ENCODE peak calls at places on chromosomes 11 and 22, in five cellular contexts. P, G, Q, V and D are unnamed samples.

GRCh38 chr11:77395460-77396175 is 78.3 kb downstream of the PAK1 start:
- DNase-seq in P (no peak), G (no peak), Q (no peak), V (no peak), D (no peak)

GRCh38 chr22:26066534-26066933 is 102.7 kb upstream of the SEZ6L start:
- DNase-seq in P (no peak), G (no peak), Q (no peak), V (peak), D (no peak)

GRCh38 chr11:65560555-65561418 is 2.6 kb upstream of the LTBP3 start:
- DNase-seq in P (no peak), G (no peak), Q (no peak), V (no peak), D (no peak)

GRCh38 chr11:65278351-65278750 is 16.6 kb downstream of the POLA2 start:
- DNase-seq in P (no peak), G (no peak), Q (no peak), V (no peak), D (no peak)

GRCh38 chr22:49377306-49377705 is 450.4 kb downstream of the BRD1 start:
- DNase-seq in P (no peak), G (no peak), Q (no peak), V (no peak), D (no peak)

GRCh38 chr22:49825436-49825835 is 2.2 kb downstream of the BRD1 start:
- DNase-seq in P (no peak), G (no peak), Q (no peak), V (no peak), D (no peak)

GRCh38 chr11:8209208-8209807 is 40.5 kb upstream of the RIC3 start:
- DNase-seq in P (no peak), G (no peak), Q (no peak), V (no peak), D (no peak)

GRCh38 chr11:96162816-96163499 is 180.0 kb downstream of the MAML2 start:
- DNase-seq in P (no peak), G (peak), Q (no peak), V (no peak), D (no peak)

GRCh38 chr11:127345819-127346459 is 345.4 kb upstream of the KIRREL3 start:
- DNase-seq in P (no peak), G (no peak), Q (no peak), V (peak), D (no peak)

GRCh38 chr11:14270690-14271542 is 88.1 kb downstream of the RRAS2 start:
- DNase-seq in P (no peak), G (no peak), Q (no peak), V (no peak), D (no peak)

GRCh38 chr11:14584595-14584994 is 59.0 kb upstream of the PDE3B start:
- DNase-seq in P (no peak), G (no peak), Q (no peak), V (no peak), D (no peak)

GRCh38 chr11:66996609-66997273 is 21.6 kb downstream of the C11orf86 start:
- DNase-seq in P (no peak), G (peak), Q (no peak), V (no peak), D (no peak)

GRCh38 chr11:65786786-65787636 is at the start of gene OVOL1:
- DNase-seq in P (peak), G (no peak), Q (peak), V (no peak), D (no peak)

GRCh38 chr22:37310815-37311595 is 28.7 kb downstream of the CYTH4 start:
- DNase-seq in P (no peak), G (no peak), Q (no peak), V (no peak), D (no peak)

GRCh38 chr11:77814848-77815247 is 5.7 kb downstream of the RSF1 start:
- DNase-seq in P (no peak), G (no peak), Q (no peak), V (no peak), D (no peak)

GRCh38 chr22:49879871-49880270 is 26.2 kb downstream of the ZBED4 start:
- DNase-seq in P (no peak), G (no peak), Q (no peak), V (no peak), D (no peak)

GRCh38 chr11:74541466-74541865 is 47.9 kb upstream of the LIPT2 start:
- DNase-seq in P (no peak), G (no peak), Q (no peak), V (no peak), D (no peak)

GRCh38 chr11:72330131-72330727 is 86.3 kb upstream of the PHOX2A start:
- DNase-seq in P (no peak), G (no peak), Q (no peak), V (no peak), D (no peak)

GRCh38 chr11:72331761-72332160 is 87.8 kb upstream of the PHOX2A start:
- DNase-seq in P (no peak), G (no peak), Q (no peak), V (no peak), D (no peak)

GRCh38 chr11:72334651-72335050 is 90.7 kb upstream of the PHOX2A start:
- DNase-seq in P (no peak), G (no peak), Q (no peak), V (no peak), D (no peak)

GRCh38 chr11:72336163-72336562 is 92.2 kb upstream of the PHOX2A start:
- DNase-seq in P (no peak), G (no peak), Q (no peak), V (no peak), D (no peak)

DNA sequence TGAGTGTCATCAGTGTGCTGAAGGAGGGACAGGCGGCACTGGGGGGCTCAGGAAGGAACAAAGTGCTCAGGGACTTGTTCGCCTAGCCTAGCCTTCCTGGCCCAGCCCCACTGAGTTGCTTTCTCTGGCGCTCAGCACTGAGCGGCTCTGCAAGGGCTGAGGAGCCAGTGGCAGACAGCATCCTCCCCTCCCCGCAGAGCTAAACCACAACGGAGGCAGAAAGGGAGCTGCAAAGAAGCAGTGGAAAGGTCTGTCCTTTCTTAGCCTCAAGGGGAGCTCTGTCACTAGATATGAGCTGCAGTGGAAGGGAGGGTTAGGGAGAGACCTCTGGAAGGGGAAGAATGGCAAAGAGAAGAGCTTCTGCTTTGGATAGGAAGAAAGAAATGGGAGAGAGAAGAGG is 89.7 kb upstream of the PHOX2A start:
- DNase-seq in P (no peak), G (no peak), Q (peak), V (no peak), D (no peak)
- TF ChIP-seq CTCF in P (no peak), G (peak), Q (no peak), V (peak), D (no peak)

GRCh38 chr11:69437001-69437875 is 44.2 kb upstream of the LINC01488 start:
- DNase-seq in P (no peak), G (no peak), Q (no peak), V (no peak), D (no peak)
- TF ChIP-seq CTCF in P (no peak), G (no peak), Q (no peak), V (no peak), D (no peak)

GRCh38 chr11:68020575-68020974 is 9.9 kb upstream of the NDUFS8 start:
- DNase-seq in P (no peak), G (no peak), Q (no peak), V (no peak), D (no peak)
- TF ChIP-seq CTCF in P (peak), G (peak), Q (no peak), V (peak), D (no peak)

GRCh38 chr22:41842996-41843970 is 10.4 kb downstream of the SREBF2 start:
- DNase-seq in P (no peak), G (no peak), Q (no peak), V (no peak), D (no peak)
- TF ChIP-seq CTCF in P (no peak), G (no peak), Q (no peak), V (no peak), D (no peak)

DNA sequence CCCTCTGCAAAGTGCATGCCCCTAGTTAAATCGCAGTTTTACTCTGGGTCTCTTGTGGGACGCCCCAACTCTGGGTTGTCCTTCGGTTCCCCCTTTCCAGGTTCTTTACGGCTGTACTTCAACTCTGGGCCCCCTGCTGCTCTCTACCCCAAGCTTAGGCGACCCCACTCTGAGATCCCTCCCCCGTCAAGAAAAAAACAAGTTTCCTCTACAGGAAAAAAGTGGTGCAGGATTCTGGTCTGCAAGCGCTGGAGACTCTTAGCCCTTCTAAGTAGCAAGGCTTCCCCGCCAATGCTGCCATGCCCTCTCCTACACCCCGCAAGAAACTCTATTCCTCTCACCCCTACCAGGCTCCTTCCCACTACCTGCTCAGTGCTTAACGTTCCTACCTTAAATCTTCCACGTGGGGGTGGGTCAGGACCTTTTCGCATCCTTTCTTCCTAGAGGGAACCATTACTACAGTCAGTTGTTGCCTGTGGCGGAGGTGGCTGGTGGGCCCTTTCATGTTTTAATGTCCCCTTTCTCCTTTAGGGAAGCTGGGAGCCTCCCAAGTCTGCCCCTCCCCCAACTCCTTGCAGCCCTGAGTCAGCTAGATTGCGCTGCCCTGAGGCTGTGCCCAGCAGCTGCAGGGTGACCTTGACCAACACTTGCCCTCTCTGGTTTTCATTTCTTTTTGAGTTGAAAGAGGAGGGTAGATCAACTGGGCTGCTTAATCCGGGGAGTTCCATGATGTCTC is 1.4 kb downstream of the NEFH start:
- DNase-seq in P (no peak), G (no peak), Q (no peak), V (peak), D (no peak)
- TF ChIP-seq CTCF in P (no peak), G (no peak), Q (no peak), V (no peak), D (no peak)

GRCh38 chr11:58675344-58676155 is 53.1 kb downstream of the CNTF start:
- DNase-seq in P (peak), G (peak), Q (peak), V (peak), D (peak)
- TF ChIP-seq CTCF in P (peak), G (peak), Q (peak), V (peak), D (peak)